ENCODE peak calls at places on chromosomes 5 and 9, in seven cellular contexts. X, S, L, B, M, Y and I are unnamed samples.

GRCh38 chr9:93211654-93212001 is 27.7 kb downstream of the WNK2 start:
- DNase-seq in X (no peak), S (no peak), L (no peak), B (no peak), M (no peak), Y (no peak), I (no peak)

GRCh38 chr5:111478898-111479297 is 33.4 kb downstream of the STARD4 start:
- DNase-seq in X (no peak), S (no peak), L (no peak), B (no peak), M (no peak), Y (no peak), I (no peak)

GRCh38 chr9:33289501-33289900 is 815 bp upstream of the NFX1 start:
- DNase-seq in X (peak; percentile 13), S (peak; percentile 50), L (no peak), B (peak; percentile 52), M (peak; percentile 66), Y (no peak), I (no peak)

GRCh38 chr9:36492849-36493248 is 79.8 kb upstream of the MELK start:
- DNase-seq in X (no peak), S (no peak), L (no peak), B (peak; percentile 22), M (no peak), Y (no peak), I (no peak)

GRCh38 chr5:58466939-58467338 is 7.1 kb upstream of the PLK2 start:
- DNase-seq in X (no peak), S (peak; percentile 13), L (peak; percentile 25), B (peak; percentile 28), M (no peak), Y (no peak), I (no peak)

GRCh38 chr5:158880514-158881001 is 219.2 kb downstream of the EBF1 start:
- DNase-seq in X (no peak), S (no peak), L (no peak), B (no peak), M (no peak), Y (no peak), I (no peak)

GRCh38 chr9:16368425-16369087 is 501.9 kb downstream of the BNC2 start:
- DNase-seq in X (no peak), S (no peak), L (no peak), B (no peak), M (no peak), Y (no peak), I (no peak)

GRCh38 chr9:36486933-36487481 is 85.7 kb upstream of the MELK start:
- DNase-seq in X (peak; percentile 65), S (peak; percentile 67), L (no peak), B (peak; percentile 74), M (peak; percentile 77), Y (no peak), I (peak; percentile 42)

GRCh38 chr9:91945277-91946074 is 4.6 kb downstream of the ROR2 start:
- DNase-seq in X (no peak), S (no peak), L (no peak), B (no peak), M (no peak), Y (no peak), I (no peak)

GRCh38 chr5:39648539-39649200 is 223.9 kb upstream of the DAB2 start:
- DNase-seq in X (no peak), S (no peak), L (peak; percentile 46), B (no peak), M (no peak), Y (no peak), I (no peak)

GRCh38 chr9:115939065-115939765 is 214.4 kb upstream of the PAPPA start:
- DNase-seq in X (no peak), S (no peak), L (no peak), B (no peak), M (no peak), Y (no peak), I (no peak)

GRCh38 chr5:147673276-147673675 is 109.3 kb downstream of the JAKMIP2 start:
- DNase-seq in X (no peak), S (no peak), L (no peak), B (no peak), M (no peak), Y (no peak), I (no peak)

GRCh38 chr9:125739442-125739841 is 7.7 kb upstream of the PBX3 start:
- DNase-seq in X (no peak), S (no peak), L (no peak), B (no peak), M (no peak), Y (no peak), I (no peak)

GRCh38 chr9:130286072-130286770 is 20.7 kb downstream of the HMCN2 start:
- DNase-seq in X (no peak), S (no peak), L (no peak), B (no peak), M (no peak), Y (no peak), I (no peak)

GRCh38 chr5:56838409-56839039 is 23.2 kb downstream of the MAP3K1 start:
- DNase-seq in X (no peak), S (no peak), L (peak; percentile 25), B (no peak), M (no peak), Y (no peak), I (no peak)

GRCh38 chr5:14920121-14920520 is 48.5 kb upstream of the ANKH start:
- DNase-seq in X (no peak), S (no peak), L (no peak), B (no peak), M (no peak), Y (no peak), I (no peak)

GRCh38 chr9:110105107-110105506 is 102.9 kb downstream of the C9orf152 start:
- DNase-seq in X (no peak), S (no peak), L (no peak), B (no peak), M (no peak), Y (no peak), I (no peak)

GRCh38 chr5:149130121-149130931 is 11.0 kb upstream of the ABLIM3 start:
- DNase-seq in X (no peak), S (no peak), L (no peak), B (no peak), M (no peak), Y (no peak), I (no peak)

GRCh38 chr5:120655828-120656435 is 191.8 kb downstream of the PRR16 start:
- DNase-seq in X (peak; percentile 59), S (peak; percentile 5), L (peak; percentile 2), B (no peak), M (no peak), Y (no peak), I (peak; percentile 41)

GRCh38 chr5:134077926-134078580 is 36.4 kb upstream of the TCF7 start:
- DNase-seq in X (no peak), S (no peak), L (no peak), B (no peak), M (no peak), Y (no peak), I (no peak)

GRCh38 chr9:126617003-126617739 is 3.4 kb downstream of the LMX1B start:
- DNase-seq in X (no peak), S (no peak), L (no peak), B (no peak), M (no peak), Y (no peak), I (no peak)

GRCh38 chr5:3962113-3962512 is 366.5 kb downstream of the IRX1 start:
- DNase-seq in X (no peak), S (no peak), L (no peak), B (no peak), M (no peak), Y (no peak), I (no peak)

GRCh38 chr9:88313364-88314220 is 74.7 kb upstream of the SPIN1 start:
- DNase-seq in X (peak; percentile 7), S (peak; percentile 52), L (no peak), B (peak; percentile 34), M (peak; percentile 8), Y (no peak), I (no peak)

GRCh38 chr5:4042311-4042710 is 446.7 kb downstream of the IRX1 start:
- DNase-seq in X (no peak), S (no peak), L (no peak), B (peak; percentile 37), M (no peak), Y (no peak), I (no peak)

GRCh38 chr5:117394506-117395157 is 820.0 kb upstream of the SEMA6A start:
- DNase-seq in X (no peak), S (no peak), L (no peak), B (no peak), M (no peak), Y (no peak), I (no peak)

GRCh38 chr5:110815916-110816605 is 77.3 kb downstream of the SLC25A46 start:
- DNase-seq in X (no peak), S (no peak), L (no peak), B (no peak), M (no peak), Y (no peak), I (no peak)

GRCh38 chr9:91164724-91165520 is 196.8 kb downstream of the AUH start:
- DNase-seq in X (no peak), S (peak; percentile 87), L (peak; percentile 86), B (peak; percentile 85), M (peak; percentile 73), Y (no peak), I (no peak)

GRCh38 chr9:29659014-29659413 is 2085.7 kb upstream of the C9orf72 start:
- DNase-seq in X (no peak), S (no peak), L (no peak), B (no peak), M (no peak), Y (no peak), I (no peak)

GRCh38 chr9:35828716-35829083 is at the start of gene FAM221B:
- DNase-seq in X (peak; percentile 75), S (peak; percentile 34), L (no peak), B (no peak), M (peak; percentile 75), Y (no peak), I (no peak)

GRCh38 chr5:141003026-141003425 is 36.8 kb downstream of the PCDHAC2 start:
- DNase-seq in X (no peak), S (no peak), L (no peak), B (no peak), M (no peak), Y (no peak), I (no peak)

GRCh38 chr5:58383459-58383858 is 76.4 kb downstream of the PLK2 start:
- DNase-seq in X (no peak), S (no peak), L (no peak), B (no peak), M (no peak), Y (no peak), I (no peak)

GRCh38 chr5:12016149-12016740 is 112.0 kb upstream of the CTNND2 start:
- DNase-seq in X (no peak), S (no peak), L (no peak), B (no peak), M (no peak), Y (no peak), I (no peak)

GRCh38 chr9:93159601-93160418 is 24.1 kb upstream of the WNK2 start:
- DNase-seq in X (peak; percentile 96), S (peak; percentile 85), L (peak; percentile 84), B (peak; percentile 78), M (peak; percentile 93), Y (peak; percentile 17), I (peak; percentile 79)

GRCh38 chr9:121498150-121498486 is 1.5 kb downstream of the GGTA1 start:
- DNase-seq in X (peak; percentile 63), S (peak; percentile 52), L (peak; percentile 94), B (peak; percentile 69), M (no peak), Y (no peak), I (peak; percentile 76)

GRCh38 chr5:116436674-116437350 is 137.8 kb downstream of the SEMA6A start:
- DNase-seq in X (no peak), S (no peak), L (no peak), B (no peak), M (no peak), Y (no peak), I (no peak)

GRCh38 chr9:111839981-111840380 is 45.2 kb upstream of the SHOC1 start:
- DNase-seq in X (no peak), S (no peak), L (no peak), B (no peak), M (no peak), Y (no peak), I (no peak)